ENCODE peak calls at places on chromosomes 4 and X, in ten cellular contexts. L is cardiac fibroblast; Y is fibroblast of lung; S is Daoy; Q is body of pancreas; F is H4; G is aorta; Z is Peyer's patch; R is NCI-H1048; X is activated CD4-positive, alpha-beta T cell treated with anti-CD3 and anti-CD28 coated beads for 1 hour. J is an unnamed sample.

GRCh38 chr4:40247350-40247749 is 50.5 kb downstream of the RHOH start:
- DNase-seq in Q (no peak), S (no peak), L (no peak), X (peak), G (no peak), R (no peak), Y (no peak), F (no peak), Z (no peak), J (no peak)

GRCh38 chr4:16909245-16909644 is 10.8 kb upstream of the LDB2 start:
- DNase-seq in L (no peak), S (no peak), Q (no peak), R (no peak), Y (no peak), F (no peak), X (no peak), G (no peak), Z (no peak), J (no peak)

GRCh38 chr4:126758493-126758892 is 874.3 kb upstream of the INTU start:
- DNase-seq in X (no peak), Y (no peak), Z (no peak), L (no peak), R (no peak), Q (no peak), F (no peak), S (no peak), G (peak), J (no peak)

GRCh38 chr4:114249561-114250356 is 270.3 kb upstream of the ARSJ start:
- DNase-seq in X (no peak), Z (no peak), L (no peak), G (no peak), R (no peak), Y (no peak), S (no peak), Q (no peak), F (no peak), J (no peak)

GRCh38 chr4:174157106-174157607 is 126.3 kb downstream of the FBXO8 start:
- DNase-seq in G (no peak), S (no peak), Y (peak), F (no peak), L (peak), X (no peak), Z (no peak), Q (no peak), R (no peak), J (no peak)

GRCh38 chrX:15475021-15475420 is 18.1 kb downstream of the PIR start:
- DNase-seq in Y (no peak), F (peak), R (no peak), Q (no peak), S (peak), G (no peak), L (peak), X (no peak), Z (no peak), J (no peak)

GRCh38 chrX:22399793-22400192 is 127.1 kb downstream of the CBLL2 start:
- DNase-seq in L (peak), Y (peak), F (peak), Z (no peak), S (peak), R (no peak), X (no peak), G (no peak), Q (no peak), J (no peak)

GRCh38 chr4:146654976-146655761 is 16.5 kb downstream of the POU4F2 start:
- DNase-seq in Z (no peak), Q (peak), Y (peak), R (no peak), X (no peak), L (no peak), G (peak), F (no peak), S (no peak), J (no peak)

J was measured in T1000.